ENCODE peak calls at places on chromosomes 2 and 18, in four cellular contexts. K is Kasumi-1, Q is LHCN-M2, F is MV-4-11. R is an unnamed sample.

GRCh38 chr2:225735844-225736243 is 336.3 kb downstream of the NYAP2 start:
- DNase-seq in F (no peak), Q (peak), K (no peak), R (peak)

GRCh38 chr18:67776929-67777328 is 260.4 kb upstream of the DSEL start:
- DNase-seq in K (no peak), Q (no peak), F (no peak), R (no peak)

GRCh38 chr2:96330407-96330806 is 5.2 kb upstream of the NCAPH start:
- DNase-seq in K (no peak), Q (peak), F (no peak), R (no peak)

GRCh38 chr2:102396012-102396411 is 26.9 kb upstream of the IL18RAP start:
- DNase-seq in Q (no peak), F (no peak), K (no peak), R (no peak)

GRCh38 chr2:109499549-109499948 is 114.2 kb downstream of the SEPTIN10 start:
- DNase-seq in Q (no peak), K (peak), F (peak), R (no peak)

GRCh38 chr18:57210101-57210661 is 63.3 kb downstream of the BOD1L2 start:
- DNase-seq in Q (peak), F (peak), K (peak), R (peak)

GRCh38 chr18:3660719-3661118 is 210.7 kb downstream of the TGIF1 start:
- DNase-seq in Q (no peak), F (peak), K (peak), R (no peak)

GRCh38 chr2:56580242-56580641 is 396.5 kb downstream of the CCDC85A start:
- DNase-seq in F (no peak), K (no peak), Q (peak), R (no peak)

GRCh38 chr2:171923206-171923605 is 945 bp downstream of the HAT1 start:
- DNase-seq in Q (peak), K (peak), F (peak), R (no peak)

GRCh38 chr2:24107336-24107735 is 15.8 kb downstream of the PFN4 start:
- DNase-seq in Q (no peak), F (no peak), K (no peak), R (no peak)

GRCh38 chr2:50066858-50067257 is 912.5 kb upstream of the FSHR start:
- DNase-seq in Q (no peak), K (no peak), F (no peak), R (no peak)

GRCh38 chr2:150351922-150352321 is 135.5 kb downstream of the RND3 start:
- DNase-seq in F (no peak), Q (no peak), K (no peak), R (no peak)

GRCh38 chr2:54724560-54725342 is 1.3 kb downstream of the EML6 start:
- DNase-seq in K (no peak), Q (no peak), F (no peak), R (no peak)

GRCh38 chr18:57837917-57838548 is 34.9 kb upstream of the ATP8B1 start:
- DNase-seq in K (no peak), Q (no peak), F (peak), R (peak)

GRCh38 chr2:97849881-97850540 is 136.6 kb downstream of the ZAP70 start:
- DNase-seq in Q (peak), F (peak), K (no peak), R (no peak)

GRCh38 chr18:76496200-76496890 is 1.3 kb upstream of the ZNF516 start:
- DNase-seq in K (peak), Q (no peak), F (peak), R (no peak)

GRCh38 chr2:216341151-216341550 is 31.1 kb downstream of the MARCHF4 start:
- DNase-seq in K (no peak), Q (peak), F (no peak), R (no peak)

GRCh38 chr2:192007819-192008218 is 160.9 kb upstream of the CAVIN2 start:
- DNase-seq in F (no peak), K (no peak), Q (peak), R (no peak)

GRCh38 chr2:130728007-130728454 is 839 bp upstream of the GPR148 start:
- DNase-seq in Q (no peak), K (no peak), F (peak), R (no peak)

GRCh38 chr2:69385443-69386151 is 1.4 kb downstream of the GFPT1 start:
- DNase-seq in F (peak), K (no peak), Q (peak), R (no peak)

GRCh38 chr2:55232863-55233657 is 572 bp downstream of the RPS27A start:
- DNase-seq in K (peak), F (no peak), Q (peak), R (no peak)

GRCh38 chr2:136997550-136997949 is 232.2 kb downstream of the THSD7B start:
- DNase-seq in K (no peak), F (no peak), Q (peak), R (no peak)

GRCh38 chr2:215609089-215610032 is 173.5 kb upstream of the FN1 start:
- DNase-seq in F (no peak), K (no peak), Q (no peak), R (no peak)

GRCh38 chr2:21009662-21010225 is 34.1 kb downstream of the APOB start:
- DNase-seq in F (no peak), Q (no peak), K (no peak), R (no peak)